ENCODE peak calls at places on chromosome 13, in four cellular contexts. One of them, this sample, is unnamed.

GRCh38 chr13:39401091-39401647 is 201.8 kb downstream of the LHFPL6 start:
- DNase-seq in activated CD4-positive, alpha-beta T cell treated with anti-CD3 and anti-CD28 coated beads, Interleukin-2, amount 50 U/mL, for 1 hour: no peak
- DNase-seq in caudate nucleus: no peak
- DNase-seq in NCI-H1048: no peak
- DNase-seq in this sample: no peak

GRCh38 chr13:114000151-114001040 is 26.5 kb upstream of the C13orf46 start:
- DNase-seq in caudate nucleus: no peak
- DNase-seq in NCI-H1048: no peak
- DNase-seq in activated CD4-positive, alpha-beta T cell treated with anti-CD3 and anti-CD28 coated beads, Interleukin-2, amount 50 U/mL, for 1 hour: no peak
- DNase-seq in this sample: no peak

GRCh38 chr13:109271991-109272454 is 514.4 kb downstream of the IRS2 start:
- DNase-seq in NCI-H1048: peak
- DNase-seq in caudate nucleus: no peak
- DNase-seq in activated CD4-positive, alpha-beta T cell treated with anti-CD3 and anti-CD28 coated beads, Interleukin-2, amount 50 U/mL, for 1 hour: no peak
- DNase-seq in this sample: no peak

GRCh38 chr13:43472980-43473379 is 313.8 kb downstream of the ENOX1 start:
- DNase-seq in caudate nucleus: no peak
- DNase-seq in activated CD4-positive, alpha-beta T cell treated with anti-CD3 and anti-CD28 coated beads, Interleukin-2, amount 50 U/mL, for 1 hour: no peak
- DNase-seq in NCI-H1048: no peak
- DNase-seq in this sample: no peak

GRCh38 chr13:46831588-46832194 is 34.7 kb upstream of the ESD start:
- DNase-seq in NCI-H1048: no peak
- DNase-seq in activated CD4-positive, alpha-beta T cell treated with anti-CD3 and anti-CD28 coated beads, Interleukin-2, amount 50 U/mL, for 1 hour: peak
- DNase-seq in caudate nucleus: no peak
- DNase-seq in this sample: peak

GRCh38 chr13:75447493-75447892 is 34.5 kb downstream of the TBC1D4 start:
- DNase-seq in NCI-H1048: no peak
- DNase-seq in activated CD4-positive, alpha-beta T cell treated with anti-CD3 and anti-CD28 coated beads, Interleukin-2, amount 50 U/mL, for 1 hour: no peak
- DNase-seq in caudate nucleus: no peak
- DNase-seq in this sample: no peak

GRCh38 chr13:98349731-98350305 is 172.7 kb upstream of the RNF113B start:
- DNase-seq in activated CD4-positive, alpha-beta T cell treated with anti-CD3 and anti-CD28 coated beads, Interleukin-2, amount 50 U/mL, for 1 hour: no peak
- DNase-seq in NCI-H1048: no peak
- DNase-seq in caudate nucleus: no peak
- DNase-seq in this sample: no peak

GRCh38 chr13:74920361-74920760 is 561.6 kb downstream of the TBC1D4 start:
- DNase-seq in activated CD4-positive, alpha-beta T cell treated with anti-CD3 and anti-CD28 coated beads, Interleukin-2, amount 50 U/mL, for 1 hour: no peak
- DNase-seq in NCI-H1048: no peak
- DNase-seq in caudate nucleus: no peak
- DNase-seq in this sample: no peak

GRCh38 chr13:46905249-46905648 is 8.4 kb upstream of the HTR2A start:
- DNase-seq in caudate nucleus: no peak
- DNase-seq in activated CD4-positive, alpha-beta T cell treated with anti-CD3 and anti-CD28 coated beads, Interleukin-2, amount 50 U/mL, for 1 hour: no peak
- DNase-seq in NCI-H1048: no peak
- DNase-seq in this sample: no peak

GRCh38 chr13:113906566-113906965 is 42.7 kb upstream of the GAS6 start:
- DNase-seq in activated CD4-positive, alpha-beta T cell treated with anti-CD3 and anti-CD28 coated beads, Interleukin-2, amount 50 U/mL, for 1 hour: no peak
- DNase-seq in NCI-H1048: no peak
- DNase-seq in caudate nucleus: no peak
- DNase-seq in this sample: no peak

GRCh38 chr13:30659980-30660379 is 42.3 kb downstream of the USPL1 start:
- DNase-seq in NCI-H1048: no peak
- DNase-seq in activated CD4-positive, alpha-beta T cell treated with anti-CD3 and anti-CD28 coated beads, Interleukin-2, amount 50 U/mL, for 1 hour: no peak
- DNase-seq in caudate nucleus: no peak
- DNase-seq in this sample: no peak

GRCh38 chr13:51283361-51283760 is 56.1 kb upstream of the SERPINE3 start:
- DNase-seq in activated CD4-positive, alpha-beta T cell treated with anti-CD3 and anti-CD28 coated beads, Interleukin-2, amount 50 U/mL, for 1 hour: no peak
- DNase-seq in caudate nucleus: no peak
- DNase-seq in NCI-H1048: no peak
- DNase-seq in this sample: no peak

GRCh38 chr13:20151612-20152011 is 9.2 kb downstream of the GJA3 start:
- DNase-seq in activated CD4-positive, alpha-beta T cell treated with anti-CD3 and anti-CD28 coated beads, Interleukin-2, amount 50 U/mL, for 1 hour: no peak
- DNase-seq in NCI-H1048: no peak
- DNase-seq in caudate nucleus: no peak
- DNase-seq in this sample: no peak

GRCh38 chr13:28138756-28139470 is 568 bp downstream of the PAN3 start:
- DNase-seq in activated CD4-positive, alpha-beta T cell treated with anti-CD3 and anti-CD28 coated beads, Interleukin-2, amount 50 U/mL, for 1 hour: peak
- DNase-seq in NCI-H1048: peak
- DNase-seq in caudate nucleus: peak
- DNase-seq in this sample: peak

GRCh38 chr13:49652691-49653305 is 24.5 kb downstream of the ARL11 start:
- DNase-seq in NCI-H1048: no peak
- DNase-seq in caudate nucleus: no peak
- DNase-seq in activated CD4-positive, alpha-beta T cell treated with anti-CD3 and anti-CD28 coated beads, Interleukin-2, amount 50 U/mL, for 1 hour: no peak
- DNase-seq in this sample: no peak

GRCh38 chr13:111398715-111399299 is 78.4 kb downstream of the TEX29 start:
- DNase-seq in NCI-H1048: no peak
- DNase-seq in caudate nucleus: no peak
- DNase-seq in activated CD4-positive, alpha-beta T cell treated with anti-CD3 and anti-CD28 coated beads, Interleukin-2, amount 50 U/mL, for 1 hour: no peak
- DNase-seq in this sample: no peak

GRCh38 chr13:62643007-62643483 is 1227.4 kb upstream of the PCDH20 start:
- DNase-seq in activated CD4-positive, alpha-beta T cell treated with anti-CD3 and anti-CD28 coated beads, Interleukin-2, amount 50 U/mL, for 1 hour: no peak
- DNase-seq in caudate nucleus: peak
- DNase-seq in NCI-H1048: no peak
- DNase-seq in this sample: no peak

GRCh38 chr13:41492432-41493267 is 35.3 kb downstream of the RGCC start:
- DNase-seq in activated CD4-positive, alpha-beta T cell treated with anti-CD3 and anti-CD28 coated beads, Interleukin-2, amount 50 U/mL, for 1 hour: no peak
- DNase-seq in NCI-H1048: no peak
- DNase-seq in caudate nucleus: no peak
- DNase-seq in this sample: no peak

GRCh38 chr13:36712290-36712689 is 38.5 kb downstream of the SERTM1 start:
- DNase-seq in NCI-H1048: no peak
- DNase-seq in caudate nucleus: no peak
- DNase-seq in activated CD4-positive, alpha-beta T cell treated with anti-CD3 and anti-CD28 coated beads, Interleukin-2, amount 50 U/mL, for 1 hour: no peak
- DNase-seq in this sample: no peak

GRCh38 chr13:31807090-31807541 is 67.8 kb downstream of the RXFP2 start:
- DNase-seq in caudate nucleus: no peak
- DNase-seq in activated CD4-positive, alpha-beta T cell treated with anti-CD3 and anti-CD28 coated beads, Interleukin-2, amount 50 U/mL, for 1 hour: peak
- DNase-seq in NCI-H1048: no peak
- DNase-seq in this sample: no peak

GRCh38 chr13:59641261-59641660 is 522.5 kb downstream of the DIAPH3 start:
- DNase-seq in NCI-H1048: no peak
- DNase-seq in caudate nucleus: no peak
- DNase-seq in activated CD4-positive, alpha-beta T cell treated with anti-CD3 and anti-CD28 coated beads, Interleukin-2, amount 50 U/mL, for 1 hour: no peak
- DNase-seq in this sample: no peak

GRCh38 chr13:93146584-93147292 is 79.9 kb upstream of the GPC6 start:
- DNase-seq in activated CD4-positive, alpha-beta T cell treated with anti-CD3 and anti-CD28 coated beads, Interleukin-2, amount 50 U/mL, for 1 hour: no peak
- DNase-seq in caudate nucleus: no peak
- DNase-seq in NCI-H1048: no peak
- DNase-seq in this sample: no peak

GRCh38 chr13:98542568-98543379 is 34.1 kb downstream of the STK24 start:
- DNase-seq in NCI-H1048: no peak
- DNase-seq in caudate nucleus: no peak
- DNase-seq in activated CD4-positive, alpha-beta T cell treated with anti-CD3 and anti-CD28 coated beads, Interleukin-2, amount 50 U/mL, for 1 hour: no peak
- DNase-seq in this sample: peak

GRCh38 chr13:40494513-40494912 is 171.9 kb downstream of the FOXO1 start:
- DNase-seq in activated CD4-positive, alpha-beta T cell treated with anti-CD3 and anti-CD28 coated beads, Interleukin-2, amount 50 U/mL, for 1 hour: no peak
- DNase-seq in caudate nucleus: no peak
- DNase-seq in NCI-H1048: no peak
- DNase-seq in this sample: no peak

GRCh38 chr13:40061466-40062450 is 406.3 kb downstream of the COG6 start:
- DNase-seq in NCI-H1048: no peak
- DNase-seq in caudate nucleus: no peak
- DNase-seq in activated CD4-positive, alpha-beta T cell treated with anti-CD3 and anti-CD28 coated beads, Interleukin-2, amount 50 U/mL, for 1 hour: no peak
- DNase-seq in this sample: no peak

GRCh38 chr13:48299591-48299990 is 4.0 kb upstream of the RB1 start:
- DNase-seq in caudate nucleus: no peak
- DNase-seq in activated CD4-positive, alpha-beta T cell treated with anti-CD3 and anti-CD28 coated beads, Interleukin-2, amount 50 U/mL, for 1 hour: no peak
- DNase-seq in NCI-H1048: no peak
- DNase-seq in this sample: no peak

GRCh38 chr13:96428904-96429303 is 339.0 kb downstream of the HS6ST3 start:
- DNase-seq in NCI-H1048: no peak
- DNase-seq in activated CD4-positive, alpha-beta T cell treated with anti-CD3 and anti-CD28 coated beads, Interleukin-2, amount 50 U/mL, for 1 hour: no peak
- DNase-seq in caudate nucleus: no peak
- DNase-seq in this sample: no peak

GRCh38 chr13:66689628-66690027 is 540.5 kb downstream of the PCDH9 start:
- DNase-seq in caudate nucleus: no peak
- DNase-seq in activated CD4-positive, alpha-beta T cell treated with anti-CD3 and anti-CD28 coated beads, Interleukin-2, amount 50 U/mL, for 1 hour: no peak
- DNase-seq in NCI-H1048: no peak
- DNase-seq in this sample: no peak

GRCh38 chr13:111919286-111919685 is 147.7 kb upstream of the SOX1 start:
- DNase-seq in activated CD4-positive, alpha-beta T cell treated with anti-CD3 and anti-CD28 coated beads, Interleukin-2, amount 50 U/mL, for 1 hour: no peak
- DNase-seq in NCI-H1048: no peak
- DNase-seq in caudate nucleus: no peak
- DNase-seq in this sample: no peak

GRCh38 chr13:101512650-101513049 is 60.2 kb downstream of the ITGBL1 start:
- DNase-seq in caudate nucleus: no peak
- DNase-seq in activated CD4-positive, alpha-beta T cell treated with anti-CD3 and anti-CD28 coated beads, Interleukin-2, amount 50 U/mL, for 1 hour: no peak
- DNase-seq in NCI-H1048: no peak
- DNase-seq in this sample: no peak

GRCh38 chr13:77692746-77693448 is 4.6 kb upstream of the SLAIN1 start:
- DNase-seq in NCI-H1048: no peak
- DNase-seq in caudate nucleus: no peak
- DNase-seq in activated CD4-positive, alpha-beta T cell treated with anti-CD3 and anti-CD28 coated beads, Interleukin-2, amount 50 U/mL, for 1 hour: no peak
- DNase-seq in this sample: no peak

GRCh38 chr13:39144941-39145533 is 106.8 kb downstream of the NHLRC3 start:
- DNase-seq in activated CD4-positive, alpha-beta T cell treated with anti-CD3 and anti-CD28 coated beads, Interleukin-2, amount 50 U/mL, for 1 hour: no peak
- DNase-seq in caudate nucleus: peak
- DNase-seq in NCI-H1048: no peak
- DNase-seq in this sample: peak